ENCODE peak calls at places on chromosome 2, in five cellular contexts. One of them, this sample, is unnamed.

GRCh38 chr2:183533021-183533420 is 408.8 kb downstream of the NUP35 start:
- DNase-seq in bronchial epithelial cell: no peak
- DNase-seq in endodermal cell: no peak
- DNase-seq in GM12878: no peak
- DNase-seq in fibroblast of pulmonary artery: no peak
- DNase-seq in this sample: no peak

GRCh38 chr2:105766300-105766866 is 21.7 kb downstream of the NCK2 start:
- DNase-seq in GM12878: no peak
- DNase-seq in bronchial epithelial cell: no peak
- DNase-seq in endodermal cell: no peak
- DNase-seq in fibroblast of pulmonary artery: no peak
- DNase-seq in this sample: no peak

GRCh38 chr2:21245565-21245964 is 121.8 kb downstream of the TDRD15 start:
- DNase-seq in endodermal cell: no peak
- DNase-seq in fibroblast of pulmonary artery: no peak
- DNase-seq in bronchial epithelial cell: no peak
- DNase-seq in GM12878: no peak
- DNase-seq in this sample: no peak

GRCh38 chr2:10548626-10549025 is 100.5 kb upstream of the ODC1 start:
- DNase-seq in endodermal cell: peak; percentile 76
- DNase-seq in bronchial epithelial cell: no peak
- DNase-seq in fibroblast of pulmonary artery: peak; percentile 25
- DNase-seq in GM12878: no peak
- DNase-seq in this sample: no peak

GRCh38 chr2:106095478-106096392 is 98.4 kb downstream of the UXS1 start:
- DNase-seq in GM12878: no peak
- DNase-seq in endodermal cell: peak; percentile 38
- DNase-seq in bronchial epithelial cell: no peak
- DNase-seq in fibroblast of pulmonary artery: no peak
- DNase-seq in this sample: no peak

GRCh38 chr2:166784296-166784946 is 103.9 kb upstream of the XIRP2 start:
- DNase-seq in endodermal cell: peak; percentile 50
- DNase-seq in fibroblast of pulmonary artery: no peak
- DNase-seq in bronchial epithelial cell: no peak
- DNase-seq in GM12878: no peak
- DNase-seq in this sample: no peak

GRCh38 chr2:36672199-36672598 is 24.3 kb upstream of the VIT start:
- DNase-seq in endodermal cell: no peak
- DNase-seq in fibroblast of pulmonary artery: peak; percentile 69
- DNase-seq in bronchial epithelial cell: peak; percentile 49
- DNase-seq in GM12878: no peak
- DNase-seq in this sample: peak; percentile 15

GRCh38 chr2:48278590-48278989 is 251.4 kb upstream of the STON1 start:
- DNase-seq in bronchial epithelial cell: no peak
- DNase-seq in GM12878: no peak
- DNase-seq in endodermal cell: no peak
- DNase-seq in fibroblast of pulmonary artery: peak; percentile 10
- DNase-seq in this sample: no peak

GRCh38 chr2:127535422-127535901 is at the start of gene MYO7B:
- DNase-seq in GM12878: no peak
- DNase-seq in bronchial epithelial cell: no peak
- DNase-seq in endodermal cell: no peak
- DNase-seq in fibroblast of pulmonary artery: no peak
- DNase-seq in this sample: no peak

GRCh38 chr2:230090978-230091377 is 22.3 kb upstream of the SLC16A14 start:
- DNase-seq in GM12878: no peak
- DNase-seq in bronchial epithelial cell: peak; percentile 43
- DNase-seq in fibroblast of pulmonary artery: no peak
- DNase-seq in endodermal cell: no peak
- DNase-seq in this sample: no peak

GRCh38 chr2:43127208-43127940 is 99.0 kb downstream of the ZFP36L2 start:
- DNase-seq in endodermal cell: peak; percentile 92
- DNase-seq in fibroblast of pulmonary artery: peak; percentile 56
- DNase-seq in bronchial epithelial cell: no peak
- DNase-seq in GM12878: no peak
- DNase-seq in this sample: peak; percentile 84
- TF ChIP-seq CTCF in endodermal cell: peak; percentile 84
- TF ChIP-seq CTCF in fibroblast of pulmonary artery: peak; percentile 40
- TF ChIP-seq CTCF in bronchial epithelial cell: peak; percentile 50
- TF ChIP-seq CTCF in GM12878: peak; percentile 60
- TF ChIP-seq CTCF in this sample: peak; percentile 83

GRCh38 chr2:43634604-43635306 is 2.3 kb upstream of the PLEKHH2 start:
- DNase-seq in GM12878: no peak
- DNase-seq in endodermal cell: no peak
- DNase-seq in bronchial epithelial cell: peak; percentile 76
- DNase-seq in fibroblast of pulmonary artery: peak; percentile 80
- DNase-seq in this sample: no peak

GRCh38 chr2:43636616-43637015 is 444 bp upstream of the PLEKHH2 start:
- DNase-seq in fibroblast of pulmonary artery: no peak
- DNase-seq in bronchial epithelial cell: no peak
- DNase-seq in endodermal cell: no peak
- DNase-seq in GM12878: no peak
- DNase-seq in this sample: no peak

GRCh38 chr2:43631918-43632317 is 5.1 kb upstream of the PLEKHH2 start:
- DNase-seq in GM12878: no peak
- DNase-seq in endodermal cell: no peak
- DNase-seq in fibroblast of pulmonary artery: no peak
- DNase-seq in bronchial epithelial cell: no peak
- DNase-seq in this sample: no peak

GRCh38 chr2:43642363-43642762 is 5.3 kb downstream of the PLEKHH2 start:
- DNase-seq in GM12878: no peak
- DNase-seq in fibroblast of pulmonary artery: no peak
- DNase-seq in bronchial epithelial cell: no peak
- DNase-seq in endodermal cell: no peak
- DNase-seq in this sample: no peak

GRCh38 chr2:43637030-43637803 is at the start of gene PLEKHH2:
- DNase-seq in GM12878: peak; percentile 19
- DNase-seq in endodermal cell: peak; percentile 98
- DNase-seq in bronchial epithelial cell: peak; percentile 66
- DNase-seq in fibroblast of pulmonary artery: peak; percentile 86
- DNase-seq in this sample: peak; percentile 85
- H3K4me3 ChIP-seq in GM12878: peak within 1 kb of the TSS; percentile 61
- H3K4me3 ChIP-seq in endodermal cell: peak within 1 kb of the TSS; percentile 82
- H3K4me3 ChIP-seq in bronchial epithelial cell: peak within 1 kb of the TSS; percentile 59
- H3K4me3 ChIP-seq in fibroblast of pulmonary artery: peak within 1 kb of the TSS; percentile 68
- H3K4me3 ChIP-seq in this sample: peak within 1 kb of the TSS; percentile 48

DNA sequence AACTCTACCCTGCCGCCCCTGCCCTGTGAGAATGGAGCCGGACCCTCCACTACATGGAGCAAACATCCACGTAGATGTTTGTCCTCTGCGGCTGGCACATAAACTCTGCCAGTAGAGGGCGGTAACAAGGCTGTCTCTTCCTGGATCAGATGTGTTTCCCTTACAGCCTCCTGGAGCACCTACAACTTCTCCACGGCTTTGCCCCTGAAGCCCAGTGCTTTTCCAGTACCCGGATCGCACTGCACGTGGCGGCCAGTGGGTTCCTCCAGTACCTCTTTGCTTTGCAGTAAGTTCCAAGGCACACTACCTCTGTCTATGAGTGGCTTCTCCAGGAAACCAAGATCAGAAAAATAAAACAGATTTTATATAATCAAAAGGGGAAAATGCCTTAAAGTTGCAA is 651.3 kb downstream of the DCDC2C start:
- DNase-seq in GM12878: no peak
- DNase-seq in fibroblast of pulmonary artery: peak; percentile 1
- DNase-seq in bronchial epithelial cell: no peak
- DNase-seq in endodermal cell: peak; percentile 91
- DNase-seq in this sample: peak; percentile 11
- TF ChIP-seq CTCF in GM12878: peak; percentile 57
- TF ChIP-seq CTCF in fibroblast of pulmonary artery: no peak
- TF ChIP-seq CTCF in bronchial epithelial cell: no peak
- TF ChIP-seq CTCF in endodermal cell: peak; percentile 91
- TF ChIP-seq CTCF in this sample: peak; percentile 29

GRCh38 chr2:64115808-64116598 is 28.2 kb downstream of the PELI1 start:
- DNase-seq in fibroblast of pulmonary artery: no peak
- DNase-seq in GM12878: no peak
- DNase-seq in endodermal cell: no peak
- DNase-seq in bronchial epithelial cell: no peak
- DNase-seq in this sample: no peak
- H3K4me3 ChIP-seq in fibroblast of pulmonary artery: no peak overlapping the region
- H3K4me3 ChIP-seq in GM12878: peak overlapping the region; percentile 30
- H3K4me3 ChIP-seq in endodermal cell: peak overlapping the region; percentile 39
- H3K4me3 ChIP-seq in bronchial epithelial cell: no peak overlapping the region
- H3K4me3 ChIP-seq in this sample: no peak overlapping the region

GRCh38 chr2:54660752-54661151 is 62.7 kb upstream of the EML6 start:
- DNase-seq in GM12878: no peak
- DNase-seq in bronchial epithelial cell: no peak
- DNase-seq in endodermal cell: no peak
- DNase-seq in fibroblast of pulmonary artery: no peak
- DNase-seq in this sample: no peak
- TF ChIP-seq CTCF in GM12878: no peak
- TF ChIP-seq CTCF in bronchial epithelial cell: no peak
- TF ChIP-seq CTCF in endodermal cell: no peak
- TF ChIP-seq CTCF in fibroblast of pulmonary artery: no peak
- TF ChIP-seq CTCF in this sample: no peak

This sample was measured in GM12865.